ENCODE peak calls at places on chromosomes 11 and 22, in four cellular contexts. V, J, F and W are unnamed samples.
A peak's percentile ranks its signal among the peaks of the same experiment; 100 is the strongest.

GRCh38 chr11:134554861-134555260 is 142.8 kb upstream of the B3GAT1 start:
- DNase-seq in J (no peak), V (no peak), F (no peak), W (no peak)

GRCh38 chr11:66531841-66532240 is 14.0 kb downstream of the ZDHHC24 start:
- DNase-seq in V (no peak), J (no peak), F (no peak), W (peak; percentile 24)

GRCh38 chr22:25167834-25168601 is 31.6 kb upstream of the CRYBB3 start:
- DNase-seq in J (no peak), F (no peak), V (no peak), W (no peak)

GRCh38 chr22:28925916-28926315 is 42.5 kb downstream of the ZNRF3 start:
- DNase-seq in J (no peak), F (no peak), V (no peak), W (no peak)

GRCh38 chr11:2769779-2770555 is 70.2 kb upstream of the KCNQ1OT1 start:
- DNase-seq in J (no peak), F (peak; percentile 3), V (no peak), W (peak; percentile 31)

GRCh38 chr11:116596346-116597260 is 176.2 kb downstream of the BUD13 start:
- DNase-seq in J (no peak), V (no peak), F (no peak), W (no peak)

GRCh38 chr11:117273550-117274289 is 17.4 kb upstream of the BACE1-AS start:
- DNase-seq in F (no peak), J (no peak), V (no peak), W (no peak)

GRCh38 chr11:45538363-45538762 is 127.1 kb downstream of the CHST1 start:
- DNase-seq in V (peak; percentile 20), F (no peak), J (no peak), W (no peak)

GRCh38 chr11:88208742-88209141 is 33.5 kb upstream of the RAB38 start:
- DNase-seq in F (no peak), J (no peak), V (no peak), W (no peak)

GRCh38 chr11:76739798-76740197 is 43.4 kb upstream of the TSKU start:
- DNase-seq in V (no peak), F (no peak), J (no peak), W (no peak)

GRCh38 chr11:19816817-19817216 is 104.2 kb downstream of the NAV2 start:
- DNase-seq in F (no peak), J (no peak), V (no peak), W (no peak)

GRCh38 chr22:42425989-42426355 is 6.2 kb downstream of the NFAM1 start:
- DNase-seq in V (no peak), J (no peak), F (no peak), W (no peak)

GRCh38 chr11:96875772-96876171 is 486.0 kb downstream of the JRKL start:
- DNase-seq in V (no peak), F (no peak), J (no peak), W (no peak)

GRCh38 chr11:94325681-94326080 is 21.3 kb downstream of the IZUMO1R start:
- DNase-seq in J (no peak), F (no peak), V (no peak), W (no peak)

GRCh38 chr11:127632971-127633680 is 632.6 kb upstream of the KIRREL3 start:
- DNase-seq in V (no peak), J (no peak), F (no peak), W (no peak)

GRCh38 chr22:38981005-38981658 is 1.0 kb upstream of the APOBEC3B start:
- DNase-seq in J (no peak), V (no peak), F (peak; percentile 62), W (peak; percentile 62)

GRCh38 chr11:69353696-69354544 is 60.0 kb downstream of the MYEOV start:
- DNase-seq in J (no peak), V (no peak), F (no peak), W (no peak)

GRCh38 chr22:30968015-30968923 is at the start of gene MORC2:
- DNase-seq in F (peak; percentile 28), J (no peak), V (no peak), W (no peak)

GRCh38 chr11:67632175-67632981 is 2.6 kb upstream of the NUDT8 start:
- DNase-seq in J (no peak), V (peak; percentile 57), F (no peak), W (peak; percentile 74)

GRCh38 chr11:96052921-96053631 is 129.2 kb upstream of the MTMR2 start:
- DNase-seq in V (no peak), F (no peak), J (no peak), W (no peak)

GRCh38 chr11:112294688-112295340 is 34.2 kb upstream of the PLET1 start:
- DNase-seq in F (no peak), J (no peak), V (no peak), W (no peak)

GRCh38 chr11:19380375-19380774 is 139.6 kb upstream of the E2F8 start:
- DNase-seq in J (no peak), V (no peak), F (no peak), W (no peak)

GRCh38 chr11:64971421-64972233 is at the start of gene MAJIN:
- DNase-seq in V (peak; percentile 95), F (peak; percentile 55), J (peak; percentile 79), W (peak; percentile 90)

GRCh38 chr11:59769086-59769485 is 13.9 kb downstream of the STX3 start:
- DNase-seq in J (no peak), F (no peak), V (no peak), W (no peak)

GRCh38 chr11:107467754-107468153 is 10.1 kb upstream of the CWF19L2 start:
- DNase-seq in V (no peak), F (no peak), J (no peak), W (no peak)

GRCh38 chr11:119509277-119509841 is 86.4 kb upstream of the THY1 start:
- DNase-seq in V (no peak), J (no peak), F (no peak), W (no peak)

GRCh38 chr11:40241524-40242037 is 1217.9 kb downstream of the LRRC4C start:
- DNase-seq in V (no peak), F (no peak), J (no peak), W (no peak)

GRCh38 chr11:27991731-27992130 is 116.2 kb downstream of the KIF18A start:
- DNase-seq in V (no peak), J (no peak), F (no peak), W (no peak)

GRCh38 chr11:106473089-106473722 is 395.7 kb downstream of the AASDHPPT start:
- DNase-seq in J (no peak), F (no peak), V (no peak), W (no peak)

GRCh38 chr11:106449756-106450155 is 372.3 kb downstream of the AASDHPPT start:
- DNase-seq in F (no peak), V (no peak), J (no peak), W (no peak)

GRCh38 chr22:29813563-29813962 is 24.5 kb downstream of the ASCC2 start:
- DNase-seq in V (no peak), J (no peak), F (no peak), W (no peak)

GRCh38 chr11:92776676-92777075 is 192.8 kb upstream of the MTNR1B start:
- DNase-seq in V (no peak), J (no peak), F (no peak), W (no peak)

GRCh38 chr11:85076535-85077330 is 550.4 kb downstream of the DLG2 start:
- DNase-seq in J (no peak), F (no peak), V (no peak), W (no peak)

GRCh38 chr11:107675902-107676301 is 36.0 kb downstream of the SLN start:
- DNase-seq in V (no peak), F (no peak), J (no peak), W (no peak)

GRCh38 chr11:67408437-67409200 is 4.7 kb downstream of the TBC1D10C start:
- DNase-seq in F (no peak), V (no peak), J (no peak), W (peak; percentile 64)

GRCh38 chr11:56783448-56784041 is 35.0 kb upstream of the OR9G4 start:
- DNase-seq in J (no peak), F (peak; percentile 7), V (no peak), W (no peak)

GRCh38 chr11:65452806-65453490 is 30.4 kb downstream of the NEAT1 start:
- DNase-seq in F (no peak), V (no peak), J (no peak), W (no peak)

GRCh38 chr22:42214625-42215415 is 55.6 kb downstream of the TCF20 start:
- DNase-seq in J (no peak), F (no peak), V (peak; percentile 44), W (no peak)

GRCh38 chr11:24496728-24497396 is at the start of gene LUZP2:
- DNase-seq in V (peak; percentile 6), J (no peak), F (peak; percentile 4), W (peak; percentile 74)

DNA sequence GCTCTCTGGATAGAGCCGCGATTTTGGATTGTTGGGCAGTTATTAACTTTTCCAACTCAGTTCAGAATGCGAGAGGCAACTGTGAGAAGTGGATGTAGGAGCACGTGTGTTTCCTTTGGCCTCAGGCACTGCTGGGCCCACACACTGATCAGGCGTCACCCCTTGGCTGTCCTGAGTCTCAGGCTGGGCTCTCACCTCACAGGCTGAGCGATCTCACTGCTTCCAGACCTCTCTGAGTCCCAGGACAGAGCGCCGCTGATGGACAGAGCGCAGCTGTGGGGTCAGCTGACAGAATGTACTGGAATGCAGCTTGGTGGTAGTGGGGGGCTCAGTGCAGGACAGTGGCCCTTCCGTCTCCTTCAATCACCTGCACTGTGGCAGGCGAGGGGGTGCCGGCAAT is 516.2 kb downstream of the TBC1D22A start:
- DNase-seq in J (no peak), F (no peak), V (no peak), W (peak; percentile 42)
- H3K9me3 ChIP-seq in J (no peaks in the 10 kb centered on the region), F (no peaks in the 10 kb centered on the region), V (no peaks in the 10 kb centered on the region), W (no peaks in the 10 kb centered on the region)

GRCh38 chr11:61718613-61719302 is 33.7 kb upstream of the MYRF start:
- DNase-seq in F (no peak), V (no peak), J (no peak), W (peak; percentile 72)

GRCh38 chr11:61718046-61718531 is 34.3 kb upstream of the MYRF start:
- DNase-seq in V (no peak), J (no peak), F (no peak), W (no peak)

GRCh38 chr11:61715877-61716276 is 35.7 kb downstream of the DAGLA start:
- DNase-seq in F (no peak), J (no peak), V (no peak), W (no peak)

GRCh38 chr11:61716478-61717285 is 35.8 kb upstream of the MYRF start:
- DNase-seq in F (no peak), J (no peak), V (no peak), W (no peak)

GRCh38 chr11:61717286-61718033 is 35.0 kb upstream of the MYRF start:
- DNase-seq in J (no peak), F (no peak), V (no peak), W (no peak)
- H3K27ac ChIP-seq in J (no peak overlapping the region), F (no peak overlapping the region), V (peak overlapping the region; percentile 42), W (no peak overlapping the region)

DNA sequence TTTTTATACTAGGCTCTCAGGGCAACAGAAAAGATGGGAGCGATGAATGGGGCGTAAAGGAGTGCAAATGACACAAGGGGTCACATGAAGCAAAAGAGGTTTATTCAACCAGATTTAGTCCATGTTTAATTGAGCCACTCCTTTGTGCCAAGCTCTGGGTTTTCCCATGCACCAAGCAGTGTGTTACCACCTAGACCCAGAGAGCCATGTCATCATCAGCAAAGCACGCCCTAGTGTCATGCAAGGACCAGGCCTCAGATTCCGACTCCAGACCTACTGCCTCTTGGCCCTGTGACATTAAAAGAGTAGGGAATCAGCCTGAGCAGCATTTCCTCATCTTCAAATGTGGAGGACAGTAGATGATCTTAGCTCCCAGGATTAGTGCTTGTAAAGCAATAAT is 1.1 kb upstream of the IGLL5 start:
- DNase-seq in F (no peak), J (no peak), V (no peak), W (no peak)
- H3K4me3 ChIP-seq in F (no peak overlapping the region), J (no peak overlapping the region), V (no peak overlapping the region), W (no peak overlapping the region)

GRCh38 chr11:41789376-41789775 is 329.9 kb upstream of the LRRC4C start:
- DNase-seq in J (no peak), F (no peak), V (no peak), W (no peak)
- H3K9me3 ChIP-seq in J (no peaks in the 10 kb centered on the region), F (no peaks in the 10 kb centered on the region), V (no peaks in the 10 kb centered on the region), W (no peaks in the 10 kb centered on the region)